ENCODE peak calls at places on chromosomes 11 and 22, in ten cellular contexts. One of them, this sample, is unnamed.

GRCh38 chr11:36056160-36056751 is 112.4 kb downstream of the LDLRAD3 start:
- DNase-seq in uterus: no peak
- DNase-seq in heart right ventricle: no peak
- DNase-seq in heart left ventricle: no peak
- DNase-seq in foreskin fibroblast: peak; percentile 47
- DNase-seq in pancreas: no peak
- DNase-seq in OCI-LY7: no peak
- DNase-seq in cardiac fibroblast: peak; percentile 64
- DNase-seq in fibroblast of mammary gland: peak; percentile 72
- DNase-seq in A549: peak; percentile 25
- DNase-seq in this sample: peak; percentile 27

GRCh38 chr11:116544721-116545120 is 228.1 kb downstream of the BUD13 start:
- DNase-seq in uterus: no peak
- DNase-seq in heart right ventricle: no peak
- DNase-seq in heart left ventricle: no peak
- DNase-seq in foreskin fibroblast: no peak
- DNase-seq in pancreas: no peak
- DNase-seq in OCI-LY7: no peak
- DNase-seq in cardiac fibroblast: no peak
- DNase-seq in fibroblast of mammary gland: no peak
- DNase-seq in A549: no peak
- DNase-seq in this sample: no peak

GRCh38 chr22:40857309-40857851 is 432 bp downstream of the XPNPEP3 start:
- DNase-seq in uterus: no peak
- DNase-seq in heart right ventricle: no peak
- DNase-seq in heart left ventricle: no peak
- DNase-seq in foreskin fibroblast: no peak
- DNase-seq in pancreas: no peak
- DNase-seq in OCI-LY7: no peak
- DNase-seq in cardiac fibroblast: peak; percentile 19
- DNase-seq in fibroblast of mammary gland: no peak
- DNase-seq in A549: no peak
- DNase-seq in this sample: no peak

GRCh38 chr22:27100323-27100722 is 442.9 kb downstream of the MIAT start:
- DNase-seq in uterus: no peak
- DNase-seq in heart right ventricle: peak; percentile 10
- DNase-seq in heart left ventricle: peak; percentile 78
- DNase-seq in foreskin fibroblast: no peak
- DNase-seq in pancreas: no peak
- DNase-seq in OCI-LY7: no peak
- DNase-seq in cardiac fibroblast: no peak
- DNase-seq in fibroblast of mammary gland: no peak
- DNase-seq in A549: no peak
- DNase-seq in this sample: no peak

GRCh38 chr11:16775604-16776283 is 37.3 kb downstream of the C11orf58 start:
- DNase-seq in uterus: no peak
- DNase-seq in heart right ventricle: no peak
- DNase-seq in heart left ventricle: no peak
- DNase-seq in foreskin fibroblast: no peak
- DNase-seq in pancreas: no peak
- DNase-seq in OCI-LY7: no peak
- DNase-seq in cardiac fibroblast: no peak
- DNase-seq in fibroblast of mammary gland: no peak
- DNase-seq in A549: no peak
- DNase-seq in this sample: no peak

GRCh38 chr11:103927535-103927934 is 108.9 kb upstream of the DDI1 start:
- DNase-seq in uterus: no peak
- DNase-seq in heart right ventricle: no peak
- DNase-seq in heart left ventricle: no peak
- DNase-seq in foreskin fibroblast: peak; percentile 50
- DNase-seq in pancreas: no peak
- DNase-seq in OCI-LY7: peak; percentile 28
- DNase-seq in cardiac fibroblast: peak; percentile 32
- DNase-seq in fibroblast of mammary gland: peak; percentile 57
- DNase-seq in A549: no peak
- DNase-seq in this sample: no peak

GRCh38 chr11:22787565-22788162 is 41.9 kb downstream of the SVIP start:
- DNase-seq in uterus: no peak
- DNase-seq in heart right ventricle: no peak
- DNase-seq in heart left ventricle: no peak
- DNase-seq in foreskin fibroblast: peak; percentile 49
- DNase-seq in pancreas: no peak
- DNase-seq in OCI-LY7: peak; percentile 56
- DNase-seq in cardiac fibroblast: peak; percentile 73
- DNase-seq in fibroblast of mammary gland: peak; percentile 36
- DNase-seq in A549: peak; percentile 8
- DNase-seq in this sample: peak; percentile 6

GRCh38 chr22:42716221-42716620 is 4.4 kb downstream of the A4GALT start:
- DNase-seq in uterus: no peak
- DNase-seq in heart right ventricle: no peak
- DNase-seq in heart left ventricle: no peak
- DNase-seq in foreskin fibroblast: no peak
- DNase-seq in pancreas: no peak
- DNase-seq in OCI-LY7: peak; percentile 60
- DNase-seq in cardiac fibroblast: no peak
- DNase-seq in fibroblast of mammary gland: no peak
- DNase-seq in A549: no peak
- DNase-seq in this sample: no peak

GRCh38 chr22:22697377-22698120 is 53.1 kb downstream of the GGTLC2 start:
- DNase-seq in uterus: no peak
- DNase-seq in heart right ventricle: no peak
- DNase-seq in heart left ventricle: no peak
- DNase-seq in foreskin fibroblast: no peak
- DNase-seq in pancreas: peak; percentile 43
- DNase-seq in OCI-LY7: no peak
- DNase-seq in cardiac fibroblast: no peak
- DNase-seq in fibroblast of mammary gland: no peak
- DNase-seq in A549: no peak
- DNase-seq in this sample: no peak

GRCh38 chr22:22693531-22693884 is 49.1 kb downstream of the GGTLC2 start:
- DNase-seq in uterus: no peak
- DNase-seq in heart right ventricle: no peak
- DNase-seq in heart left ventricle: no peak
- DNase-seq in foreskin fibroblast: no peak
- DNase-seq in pancreas: peak; percentile 43
- DNase-seq in OCI-LY7: no peak
- DNase-seq in cardiac fibroblast: no peak
- DNase-seq in fibroblast of mammary gland: no peak
- DNase-seq in A549: peak; percentile 19
- DNase-seq in this sample: no peak

GRCh38 chr22:22694106-22694505 is 49.7 kb downstream of the GGTLC2 start:
- DNase-seq in uterus: no peak
- DNase-seq in heart right ventricle: no peak
- DNase-seq in heart left ventricle: no peak
- DNase-seq in foreskin fibroblast: no peak
- DNase-seq in pancreas: no peak
- DNase-seq in OCI-LY7: no peak
- DNase-seq in cardiac fibroblast: no peak
- DNase-seq in fibroblast of mammary gland: peak; percentile 20
- DNase-seq in A549: no peak
- DNase-seq in this sample: no peak

GRCh38 chr22:22698263-22698750 is 53.9 kb downstream of the GGTLC2 start:
- DNase-seq in uterus: no peak
- DNase-seq in heart right ventricle: no peak
- DNase-seq in heart left ventricle: no peak
- DNase-seq in foreskin fibroblast: no peak
- DNase-seq in pancreas: peak; percentile 14
- DNase-seq in OCI-LY7: peak; percentile 83
- DNase-seq in cardiac fibroblast: no peak
- DNase-seq in fibroblast of mammary gland: no peak
- DNase-seq in A549: no peak
- DNase-seq in this sample: no peak

GRCh38 chr22:22696104-22696503 is 51.7 kb downstream of the GGTLC2 start:
- DNase-seq in uterus: no peak
- DNase-seq in heart right ventricle: no peak
- DNase-seq in heart left ventricle: no peak
- DNase-seq in foreskin fibroblast: no peak
- DNase-seq in pancreas: peak; percentile 16
- DNase-seq in OCI-LY7: no peak
- DNase-seq in cardiac fibroblast: no peak
- DNase-seq in fibroblast of mammary gland: no peak
- DNase-seq in A549: no peak
- DNase-seq in this sample: no peak
- TF ChIP-seq CTCF in uterus: no peak
- TF ChIP-seq CTCF in heart right ventricle: no peak
- TF ChIP-seq CTCF in heart left ventricle: no peak
- TF ChIP-seq CTCF in foreskin fibroblast: no peak
- TF ChIP-seq CTCF in pancreas: no peak
- TF ChIP-seq CTCF in OCI-LY7: no peak
- TF ChIP-seq CTCF in cardiac fibroblast: no peak
- TF ChIP-seq CTCF in fibroblast of mammary gland: no peak
- TF ChIP-seq CTCF in A549: no peak
- TF ChIP-seq CTCF in this sample: no peak

DNA sequence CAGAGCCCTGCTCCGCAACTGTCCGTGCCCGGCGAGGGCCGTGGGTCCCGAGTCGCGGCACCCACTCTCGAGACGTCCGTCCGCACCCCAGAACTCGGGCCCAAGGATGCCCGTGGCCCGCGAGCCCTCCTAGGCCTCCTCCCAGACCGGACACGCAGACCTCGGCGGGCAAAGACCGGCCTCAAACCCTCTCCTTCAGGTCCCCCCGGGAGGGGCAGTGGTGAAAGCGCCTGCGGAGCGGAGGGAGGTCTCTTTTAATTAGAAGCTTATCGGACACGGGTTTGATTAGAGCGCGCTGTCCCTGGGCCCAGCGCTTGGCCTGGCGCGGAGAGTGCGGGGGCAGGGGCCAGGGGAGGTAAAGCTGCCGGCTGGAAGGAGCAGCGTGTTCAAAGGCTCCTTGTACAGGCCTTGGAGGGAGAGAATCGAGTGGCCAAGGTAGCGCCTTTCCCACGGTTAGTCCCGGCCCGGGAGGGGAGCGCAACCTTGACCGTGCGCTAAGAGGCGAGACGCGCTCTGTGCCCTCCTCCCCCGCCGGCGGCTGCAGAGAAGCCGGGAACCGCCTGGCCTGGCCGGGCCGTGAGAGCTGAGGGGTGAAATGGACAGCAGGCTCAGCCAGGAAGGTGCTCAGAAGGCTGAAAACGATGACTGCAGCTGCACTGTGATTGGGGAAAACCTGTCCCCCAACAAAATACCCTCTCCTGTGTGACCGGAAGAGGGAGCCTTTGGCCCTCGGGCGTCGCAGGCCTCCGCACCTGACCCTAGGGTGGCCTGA is 4.6 kb downstream of the WT1 start:
- DNase-seq in uterus: peak; percentile 54
- DNase-seq in heart right ventricle: no peak
- DNase-seq in heart left ventricle: no peak
- DNase-seq in foreskin fibroblast: no peak
- DNase-seq in pancreas: no peak
- DNase-seq in OCI-LY7: no peak
- DNase-seq in cardiac fibroblast: peak; percentile 33
- DNase-seq in fibroblast of mammary gland: no peak
- DNase-seq in A549: no peak
- DNase-seq in this sample: no peak
- TF ChIP-seq CTCF in uterus: peak; percentile 51
- TF ChIP-seq CTCF in heart right ventricle: peak; percentile 31
- TF ChIP-seq CTCF in heart left ventricle: no peak
- TF ChIP-seq CTCF in foreskin fibroblast: no peak
- TF ChIP-seq CTCF in pancreas: no peak
- TF ChIP-seq CTCF in OCI-LY7: no peak
- TF ChIP-seq CTCF in cardiac fibroblast: peak; percentile 5
- TF ChIP-seq CTCF in fibroblast of mammary gland: peak; percentile 31
- TF ChIP-seq CTCF in A549: no peak
- TF ChIP-seq CTCF in this sample: no peak

DNA sequence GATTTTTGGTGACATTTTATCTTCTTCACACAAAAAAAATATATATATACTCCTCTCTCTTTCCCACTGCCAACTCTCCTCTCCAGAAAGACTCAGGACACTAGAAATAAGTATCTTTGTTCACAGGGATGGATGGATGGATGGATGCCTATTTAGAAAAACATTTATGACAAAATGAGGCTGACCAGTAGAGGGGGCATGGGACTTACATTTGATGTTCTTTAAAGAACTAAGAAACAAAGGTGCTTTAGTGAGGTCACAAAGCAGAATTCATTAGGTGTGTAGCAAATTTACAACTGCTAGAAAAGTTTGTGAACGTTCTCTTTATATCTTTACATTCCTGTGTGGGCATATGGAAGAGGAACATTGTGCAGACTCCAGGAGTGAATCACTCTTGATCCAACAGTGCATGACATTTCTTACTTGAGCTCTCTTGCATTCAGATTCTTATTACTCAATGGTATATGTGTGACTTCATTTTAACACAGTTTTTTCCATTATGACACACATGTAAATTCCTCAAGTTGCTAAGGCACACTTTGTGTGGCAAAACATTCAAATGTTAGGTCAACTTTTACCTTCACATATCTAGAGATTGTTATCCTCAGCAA is 15.8 kb upstream of the SIK2 start:
- DNase-seq in uterus: peak; percentile 57
- DNase-seq in heart right ventricle: peak; percentile 50
- DNase-seq in heart left ventricle: no peak
- DNase-seq in foreskin fibroblast: peak; percentile 70
- DNase-seq in pancreas: no peak
- DNase-seq in OCI-LY7: peak; percentile 78
- DNase-seq in cardiac fibroblast: peak; percentile 75
- DNase-seq in fibroblast of mammary gland: peak; percentile 68
- DNase-seq in A549: no peak
- DNase-seq in this sample: no peak
- TF ChIP-seq CTCF in uterus: peak; percentile 79
- TF ChIP-seq CTCF in heart right ventricle: peak; percentile 72
- TF ChIP-seq CTCF in heart left ventricle: peak; percentile 56
- TF ChIP-seq CTCF in foreskin fibroblast: peak; percentile 61
- TF ChIP-seq CTCF in pancreas: peak; percentile 35
- TF ChIP-seq CTCF in OCI-LY7: peak; percentile 94
- TF ChIP-seq CTCF in cardiac fibroblast: peak; percentile 54
- TF ChIP-seq CTCF in fibroblast of mammary gland: peak; percentile 69
- TF ChIP-seq CTCF in A549: peak; percentile 62
- TF ChIP-seq CTCF in this sample: peak; percentile 46

DNA sequence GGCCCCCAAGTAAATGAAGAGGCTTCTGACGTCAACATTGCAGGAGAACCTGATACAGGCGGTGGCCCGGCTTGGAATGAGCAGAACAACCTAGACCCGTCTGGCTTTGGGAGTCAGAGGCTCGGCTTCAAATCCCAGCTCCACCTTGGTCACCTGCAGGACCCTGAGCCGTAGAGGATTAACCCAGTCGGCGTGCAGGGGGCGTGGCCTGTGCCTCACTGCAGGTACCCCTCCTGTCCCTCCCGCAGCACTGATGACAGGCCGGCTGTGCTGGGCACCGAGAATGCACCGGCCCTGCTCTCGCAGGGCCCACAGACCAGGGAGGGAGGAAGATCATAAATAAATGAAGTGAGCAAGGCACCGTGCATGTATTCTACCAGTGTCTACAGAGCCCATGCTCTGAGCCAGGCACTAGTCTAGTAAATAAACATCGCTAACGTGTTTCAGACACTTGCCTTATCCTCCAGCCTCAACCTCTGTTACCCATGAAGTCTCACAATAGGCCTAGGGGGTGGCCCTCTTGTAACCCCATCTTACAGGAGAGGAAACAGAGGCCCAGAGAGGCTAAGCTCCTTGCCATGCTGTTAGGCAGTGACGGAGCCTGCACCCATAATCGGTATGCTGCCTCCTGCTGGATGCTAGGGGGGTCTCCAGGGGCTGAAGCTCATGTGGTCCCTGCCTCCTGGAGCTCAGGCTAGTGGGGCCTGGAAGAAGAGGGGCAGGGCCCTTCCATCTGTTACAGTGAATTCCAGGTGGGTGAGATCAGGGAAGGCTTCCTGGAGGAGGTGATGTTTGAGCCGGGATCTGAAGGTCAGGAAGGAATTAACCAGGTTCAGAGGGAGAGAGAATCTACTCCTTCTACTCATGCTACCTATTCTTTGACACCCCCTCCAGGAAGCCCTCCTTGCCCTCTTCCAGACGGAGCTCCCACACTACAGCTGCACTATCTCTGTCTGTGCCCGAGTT is 53.4 kb downstream of the RTL6 start:
- DNase-seq in uterus: no peak
- DNase-seq in heart right ventricle: no peak
- DNase-seq in heart left ventricle: no peak
- DNase-seq in foreskin fibroblast: no peak
- DNase-seq in pancreas: peak; percentile 45
- DNase-seq in OCI-LY7: peak; percentile 45
- DNase-seq in cardiac fibroblast: no peak
- DNase-seq in fibroblast of mammary gland: no peak
- DNase-seq in A549: no peak
- DNase-seq in this sample: no peak
- TF ChIP-seq CTCF in uterus: no peak
- TF ChIP-seq CTCF in heart right ventricle: no peak
- TF ChIP-seq CTCF in heart left ventricle: no peak
- TF ChIP-seq CTCF in foreskin fibroblast: no peak
- TF ChIP-seq CTCF in pancreas: no peak
- TF ChIP-seq CTCF in OCI-LY7: peak; percentile 66
- TF ChIP-seq CTCF in cardiac fibroblast: peak; percentile 14
- TF ChIP-seq CTCF in fibroblast of mammary gland: peak; percentile 23
- TF ChIP-seq CTCF in A549: no peak
- TF ChIP-seq CTCF in this sample: no peak

This sample was measured in adrenal gland.